ENCODE peak calls at places on chromosomes 7 and 10, in ten cellular contexts. F is stimulated activated CD4-positive, alpha-beta T cell treated with anti-CD3 and anti-CD28 coated beads, TNF-alpha, amount 100 ng/mL, for 1 hour; Q is left ventricle myocardium superior; R is RWPE1; W is mucosa of gallbladder; A is stimulated activated CD8-positive, alpha-beta memory T cell treated with anti-CD3 and anti-CD28 coated beads, Interleukin-15, amount 100 ng/mL, for 48 hours; B is activated CD4-positive, alpha-beta T cell treated with anti-CD3 and anti-CD28 coated beads, Interleukin-2, amount 10 ng/mL, durations not matched to agents 7 days and 5 days; I is NCI-H1436; U is activated T-helper 1 cell treated with anti-CD3 and anti-CD28 coated beads, Interleukin-2, amount 50 U/mL, for 16 hours; D is fibroblast of lung. M is an unnamed sample.

GRCh38 chr7:36315309-36315948 is 74.2 kb upstream of the ANLN start:
- DNase-seq in F (no peak), Q (no peak), R (no peak), W (no peak), A (no peak), B (no peak), I (no peak), U (no peak), D (no peak), M (no peak)

GRCh38 chr10:70804424-70804814 is 11.3 kb upstream of the SGPL1 start:
- DNase-seq in F (no peak), Q (no peak), R (peak; percentile 56), W (no peak), A (no peak), B (no peak), I (no peak), U (no peak), D (no peak), M (no peak)

GRCh38 chr7:30717181-30717580 is 34.8 kb upstream of the INMT start:
- DNase-seq in F (no peak), Q (no peak), R (peak; percentile 73), W (no peak), A (no peak), B (no peak), I (no peak), U (no peak), D (no peak), M (no peak)

GRCh38 chr10:102153093-102153620 is 968 bp downstream of the NOLC1 start:
- DNase-seq in F (no peak), Q (no peak), R (no peak), W (no peak), A (no peak), B (no peak), I (no peak), U (no peak), D (peak; percentile 15), M (no peak)

GRCh38 chr7:41879113-41879385 is 176.2 kb upstream of the INHBA start:
- DNase-seq in F (no peak), Q (no peak), R (no peak), W (no peak), A (no peak), B (no peak), I (no peak), U (no peak), D (no peak), M (no peak)

GRCh38 chr10:17476073-17476472 is 21.7 kb upstream of the ST8SIA6 start:
- DNase-seq in F (no peak), Q (no peak), R (no peak), W (no peak), A (no peak), B (no peak), I (no peak), U (no peak), D (no peak), M (no peak)

GRCh38 chr10:77892021-77892739 is 34.4 kb downstream of the DLG5 start:
- DNase-seq in F (no peak), Q (no peak), R (no peak), W (no peak), A (no peak), B (no peak), I (no peak), U (no peak), D (no peak), M (no peak)

GRCh38 chr7:151876112-151876898 is 610 bp downstream of the PRKAG2 start:
- DNase-seq in F (peak; percentile 53), Q (peak; percentile 91), R (peak; percentile 38), W (peak; percentile 74), A (peak; percentile 54), B (peak; percentile 77), I (no peak), U (peak; percentile 54), D (peak; percentile 21), M (no peak)

GRCh38 chr7:79778786-79779382 is 325.4 kb upstream of the MAGI2 start:
- DNase-seq in F (no peak), Q (no peak), R (peak; percentile 18), W (no peak), A (no peak), B (no peak), I (no peak), U (no peak), D (peak; percentile 90), M (no peak)

GRCh38 chr10:7546365-7546967 is 120.3 kb downstream of the ITIH5 start:
- DNase-seq in F (no peak), Q (no peak), R (no peak), W (no peak), A (no peak), B (no peak), I (no peak), U (no peak), D (no peak), M (no peak)

GRCh38 chr10:104300736-104301292 is 31.8 kb downstream of the GSTO2 start:
- DNase-seq in F (no peak), Q (peak; percentile 83), R (peak; percentile 84), W (peak; percentile 32), A (no peak), B (peak; percentile 45), I (peak; percentile 30), U (no peak), D (peak; percentile 97), M (peak; percentile 57)

GRCh38 chr7:18287482-18287881 is 208.1 kb upstream of the HDAC9 start:
- DNase-seq in F (no peak), Q (no peak), R (no peak), W (no peak), A (no peak), B (no peak), I (no peak), U (no peak), D (no peak), M (no peak)

GRCh38 chr10:104332243-104333036 is 5.8 kb downstream of the ITPRIP start:
- DNase-seq in F (no peak), Q (no peak), R (no peak), W (no peak), A (no peak), B (no peak), I (no peak), U (no peak), D (peak; percentile 32), M (no peak)

GRCh38 chr10:35875281-35875680 is 233.2 kb upstream of the FZD8 start:
- DNase-seq in F (no peak), Q (no peak), R (no peak), W (no peak), A (no peak), B (no peak), I (no peak), U (no peak), D (peak; percentile 42), M (no peak)

GRCh38 chr7:110514973-110515372 is 576.0 kb upstream of the LRRN3 start:
- DNase-seq in F (no peak), Q (no peak), R (no peak), W (no peak), A (no peak), B (no peak), I (no peak), U (no peak), D (no peak), M (no peak)

GRCh38 chr7:13111230-13111629 is 423.8 kb downstream of the ARL4A start:
- DNase-seq in F (no peak), Q (no peak), R (no peak), W (no peak), A (no peak), B (no peak), I (no peak), U (no peak), D (no peak), M (no peak)

GRCh38 chr7:3106353-3106752 is 62.7 kb upstream of the CARD11 start:
- DNase-seq in F (no peak), Q (no peak), R (no peak), W (no peak), A (peak; percentile 51), B (peak; percentile 48), I (no peak), U (no peak), D (no peak), M (no peak)

GRCh38 chr10:99520040-99520803 is 12.5 kb upstream of the NKX2-3 start:
- DNase-seq in F (no peak), Q (no peak), R (no peak), W (no peak), A (no peak), B (no peak), I (no peak), U (no peak), D (no peak), M (no peak)

GRCh38 chr10:48547061-48547895 is 57.6 kb downstream of the ARHGAP22 start:
- DNase-seq in F (no peak), Q (no peak), R (no peak), W (no peak), A (no peak), B (no peak), I (no peak), U (no peak), D (no peak), M (no peak)

GRCh38 chr7:110573862-110574528 is 516.9 kb upstream of the LRRN3 start:
- DNase-seq in F (no peak), Q (no peak), R (peak; percentile 34), W (no peak), A (no peak), B (no peak), I (no peak), U (no peak), D (peak; percentile 53), M (no peak)

GRCh38 chr7:50321678-50322077 is 17.2 kb downstream of the IKZF1 start:
- DNase-seq in F (no peak), Q (no peak), R (no peak), W (no peak), A (no peak), B (peak; percentile 60), I (no peak), U (no peak), D (no peak), M (no peak)

GRCh38 chr7:87818336-87818735 is 57.8 kb downstream of the SLC25A40 start:
- DNase-seq in F (no peak), Q (no peak), R (no peak), W (no peak), A (no peak), B (no peak), I (no peak), U (no peak), D (no peak), M (no peak)

GRCh38 chr10:73225518-73225917 is 21.5 kb downstream of the DNAJC9 start:
- DNase-seq in F (no peak), Q (no peak), R (no peak), W (no peak), A (no peak), B (no peak), I (no peak), U (no peak), D (no peak), M (no peak)

GRCh38 chr10:128900456-128900855 is 566.6 kb upstream of the MGMT start:
- DNase-seq in F (no peak), Q (no peak), R (no peak), W (no peak), A (no peak), B (no peak), I (no peak), U (no peak), D (no peak), M (no peak)

GRCh38 chr7:82105463-82105862 is 335.6 kb upstream of the HGF start:
- DNase-seq in F (no peak), Q (no peak), R (peak; percentile 20), W (no peak), A (no peak), B (no peak), I (no peak), U (no peak), D (peak; percentile 71), M (no peak)

GRCh38 chr10:112919721-112920120 is 30.3 kb upstream of the TCF7L2 start:
- DNase-seq in F (no peak), Q (no peak), R (peak; percentile 80), W (no peak), A (no peak), B (no peak), I (no peak), U (no peak), D (peak; percentile 48), M (no peak)

GRCh38 chr7:135771961-135772638 is 23.5 kb upstream of the FAM180A start:
- DNase-seq in F (no peak), Q (no peak), R (peak; percentile 9), W (no peak), A (no peak), B (no peak), I (no peak), U (no peak), D (peak; percentile 68), M (no peak)

GRCh38 chr10:71569775-71570588 is 149.6 kb downstream of the C10orf105 start:
- DNase-seq in F (peak; percentile 69), Q (peak; percentile 74), R (peak; percentile 78), W (peak; percentile 72), A (peak; percentile 54), B (peak; percentile 84), I (peak; percentile 71), U (peak; percentile 61), D (peak; percentile 47), M (peak; percentile 2)